ENCODE peak calls at places on chromosome 11, in five cellular contexts. One of them, this sample, is unnamed.
A peak's percentile ranks its signal among the peaks of the same experiment; 100 is the strongest.

GRCh38 chr11:105670811-105671210 is 60.9 kb downstream of the GRIA4 start:
- DNase-seq in K562: no peak
- DNase-seq in HepG2: no peak
- DNase-seq in A549: no peak
- DNase-seq in IMR-90: peak; percentile 9
- DNase-seq in this sample: no peak

GRCh38 chr11:1640076-1640946 is 10.7 kb downstream of the KRTAP5-5 start:
- DNase-seq in A549: peak; percentile 74
- DNase-seq in IMR-90: no peak
- DNase-seq in HepG2: peak; percentile 24
- DNase-seq in K562: peak; percentile 78
- DNase-seq in this sample: peak; percentile 58

GRCh38 chr11:76291576-76292526 is 85.5 kb upstream of the WNT11 start:
- DNase-seq in A549: no peak
- DNase-seq in HepG2: peak; percentile 43
- DNase-seq in K562: peak; percentile 31
- DNase-seq in IMR-90: no peak
- DNase-seq in this sample: no peak

GRCh38 chr11:77108436-77108835 is 5.8 kb downstream of the OMP start:
- DNase-seq in A549: no peak
- DNase-seq in IMR-90: no peak
- DNase-seq in HepG2: no peak
- DNase-seq in K562: no peak
- DNase-seq in this sample: no peak

GRCh38 chr11:102197759-102198158 is 87.5 kb downstream of the YAP1 start:
- DNase-seq in K562: no peak
- DNase-seq in A549: no peak
- DNase-seq in HepG2: peak; percentile 31
- DNase-seq in IMR-90: no peak
- DNase-seq in this sample: peak; percentile 57

GRCh38 chr11:33775832-33776231 is 1.5 kb upstream of the FBXO3 start:
- DNase-seq in HepG2: no peak
- DNase-seq in K562: no peak
- DNase-seq in IMR-90: peak; percentile 65
- DNase-seq in A549: no peak
- DNase-seq in this sample: no peak

GRCh38 chr11:1157645-1158591 is at the start of gene MUC5AC:
- DNase-seq in A549: no peak
- DNase-seq in IMR-90: no peak
- DNase-seq in HepG2: no peak
- DNase-seq in K562: no peak
- DNase-seq in this sample: no peak

GRCh38 chr11:32418836-32419235 is 16.5 kb downstream of the WT1 start:
- DNase-seq in HepG2: no peak
- DNase-seq in A549: no peak
- DNase-seq in K562: no peak
- DNase-seq in IMR-90: no peak
- DNase-seq in this sample: no peak

GRCh38 chr11:95279921-95280861 is 49.2 kb upstream of the SESN3 start:
- DNase-seq in IMR-90: no peak
- DNase-seq in K562: no peak
- DNase-seq in HepG2: no peak
- DNase-seq in A549: no peak
- DNase-seq in this sample: peak; percentile 43

GRCh38 chr11:110992481-110992880 is 253.0 kb upstream of the POU2AF2 start:
- DNase-seq in HepG2: no peak
- DNase-seq in K562: no peak
- DNase-seq in A549: no peak
- DNase-seq in IMR-90: no peak
- DNase-seq in this sample: no peak

GRCh38 chr11:12862761-12863469 is 146.2 kb upstream of the RASSF10 start:
- DNase-seq in IMR-90: peak; percentile 85
- DNase-seq in HepG2: no peak
- DNase-seq in A549: no peak
- DNase-seq in K562: peak; percentile 36
- DNase-seq in this sample: peak; percentile 63

GRCh38 chr11:15836801-15837200 is 519.5 kb downstream of the SOX6 start:
- DNase-seq in IMR-90: no peak
- DNase-seq in HepG2: no peak
- DNase-seq in A549: no peak
- DNase-seq in K562: no peak
- DNase-seq in this sample: no peak

GRCh38 chr11:15223318-15223717 is 108.6 kb downstream of the INSC start:
- DNase-seq in HepG2: no peak
- DNase-seq in K562: no peak
- DNase-seq in IMR-90: peak; percentile 4
- DNase-seq in A549: no peak
- DNase-seq in this sample: no peak

DNA sequence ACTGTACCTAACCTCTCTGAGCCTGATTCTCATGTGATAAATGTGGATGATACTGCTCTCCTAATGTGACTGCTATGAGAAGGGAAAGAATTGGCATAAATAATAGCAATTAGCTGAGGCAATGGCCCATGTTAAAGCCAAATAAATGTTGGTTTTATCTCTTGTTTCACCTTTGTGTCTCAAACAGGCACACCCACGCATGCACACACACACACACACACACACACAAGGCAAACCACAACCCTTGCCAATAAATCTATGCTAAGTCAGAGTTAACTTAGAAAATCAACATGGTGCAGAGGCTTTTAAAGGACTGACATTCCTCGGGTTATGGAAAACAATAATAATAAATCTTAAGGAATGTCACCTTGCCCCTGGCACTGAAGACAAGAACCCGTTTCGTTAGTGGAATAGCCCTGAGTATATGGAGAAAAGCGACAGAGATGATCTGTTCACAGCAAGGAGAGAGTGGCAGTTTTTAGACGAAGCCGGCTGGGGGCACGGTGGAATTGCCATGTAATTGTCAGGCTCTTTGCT is 326.2 kb downstream of the NTM start:
- DNase-seq in A549: no peak
- DNase-seq in K562: no peak
- DNase-seq in HepG2: no peak
- DNase-seq in IMR-90: no peak
- DNase-seq in this sample: no peak
- TF ChIP-seq MAFK in A549: no peak
- TF ChIP-seq MAFK in K562: no peak
- TF ChIP-seq MAFK in HepG2: no peak
- TF ChIP-seq MAFK in IMR-90: no peak
- TF ChIP-seq MAFK in this sample: no peak

DNA sequence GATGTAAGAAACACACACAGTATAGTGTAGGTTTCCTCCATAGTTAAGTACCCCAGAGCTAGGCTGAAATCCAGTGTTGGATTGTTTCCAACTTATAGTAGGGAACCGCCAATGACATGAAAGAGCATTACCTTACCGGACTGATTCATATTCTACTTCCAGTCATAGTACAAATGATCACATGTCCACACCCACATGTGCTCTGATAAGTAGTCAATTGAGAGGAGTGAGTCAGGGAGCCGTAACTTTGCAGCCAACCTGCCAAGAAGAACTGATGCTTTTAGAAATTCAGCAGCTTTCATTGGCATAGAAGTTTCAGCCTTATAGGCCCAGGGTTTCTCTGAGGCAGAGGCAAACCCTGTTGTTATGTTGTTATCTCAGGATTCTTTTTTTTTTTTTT is 240.6 kb downstream of the ETS1 start:
- DNase-seq in K562: no peak
- DNase-seq in HepG2: no peak
- DNase-seq in IMR-90: peak; percentile 74
- DNase-seq in A549: no peak
- DNase-seq in this sample: no peak
- TF ChIP-seq MAFK in K562: no peak
- TF ChIP-seq MAFK in HepG2: no peak
- TF ChIP-seq MAFK in IMR-90: no peak
- TF ChIP-seq MAFK in A549: no peak
- TF ChIP-seq MAFK in this sample: no peak

GRCh38 chr11:40732107-40732506 is 727.3 kb downstream of the LRRC4C start:
- DNase-seq in K562: no peak
- DNase-seq in HepG2: no peak
- DNase-seq in IMR-90: no peak
- DNase-seq in A549: no peak
- DNase-seq in this sample: no peak
- TF ChIP-seq MAFK in K562: no peak
- TF ChIP-seq MAFK in HepG2: no peak
- TF ChIP-seq MAFK in IMR-90: no peak
- TF ChIP-seq MAFK in A549: no peak
- TF ChIP-seq MAFK in this sample: no peak

GRCh38 chr11:116145187-116145865 is 627.5 kb downstream of the BUD13 start:
- DNase-seq in A549: no peak
- DNase-seq in K562: no peak
- DNase-seq in IMR-90: no peak
- DNase-seq in HepG2: no peak
- DNase-seq in this sample: no peak

GRCh38 chr11:116148645-116149044 is 624.1 kb downstream of the BUD13 start:
- DNase-seq in A549: no peak
- DNase-seq in K562: no peak
- DNase-seq in HepG2: no peak
- DNase-seq in IMR-90: no peak
- DNase-seq in this sample: no peak

GRCh38 chr11:116148056-116148455 is 624.7 kb downstream of the BUD13 start:
- DNase-seq in K562: no peak
- DNase-seq in HepG2: no peak
- DNase-seq in A549: no peak
- DNase-seq in IMR-90: no peak
- DNase-seq in this sample: no peak

GRCh38 chr11:116144387-116144958 is 628.3 kb downstream of the BUD13 start:
- DNase-seq in A549: no peak
- DNase-seq in K562: no peak
- DNase-seq in IMR-90: no peak
- DNase-seq in HepG2: no peak
- DNase-seq in this sample: no peak
- TF ChIP-seq MAFK in A549: no peak
- TF ChIP-seq MAFK in K562: no peak
- TF ChIP-seq MAFK in IMR-90: no peak
- TF ChIP-seq MAFK in HepG2: no peak
- TF ChIP-seq MAFK in this sample: no peak

GRCh38 chr11:30282289-30282631 is 40.6 kb upstream of the ARL14EP start:
- DNase-seq in HepG2: no peak
- DNase-seq in IMR-90: no peak
- DNase-seq in A549: no peak
- DNase-seq in K562: no peak
- DNase-seq in this sample: no peak
- TF ChIP-seq MAFK in HepG2: no peak
- TF ChIP-seq MAFK in IMR-90: no peak
- TF ChIP-seq MAFK in A549: no peak
- TF ChIP-seq MAFK in K562: no peak
- TF ChIP-seq MAFK in this sample: no peak

GRCh38 chr11:66418986-66419308 is 1.9 kb upstream of the NPAS4 start:
- DNase-seq in K562: no peak
- DNase-seq in IMR-90: no peak
- DNase-seq in A549: no peak
- DNase-seq in HepG2: no peak
- DNase-seq in this sample: no peak

GRCh38 chr11:66419825-66420224 is 1.0 kb upstream of the NPAS4 start:
- DNase-seq in K562: no peak
- DNase-seq in A549: no peak
- DNase-seq in IMR-90: no peak
- DNase-seq in HepG2: no peak
- DNase-seq in this sample: peak; percentile 84

GRCh38 chr11:66420671-66421476 is at the start of gene NPAS4:
- DNase-seq in A549: no peak
- DNase-seq in K562: no peak
- DNase-seq in HepG2: no peak
- DNase-seq in IMR-90: no peak
- DNase-seq in this sample: peak; percentile 75

GRCh38 chr11:66418168-66418985 is 2.5 kb upstream of the NPAS4 start:
- DNase-seq in IMR-90: peak; percentile 97
- DNase-seq in HepG2: peak; percentile 53
- DNase-seq in K562: peak; percentile 74
- DNase-seq in A549: peak; percentile 93
- DNase-seq in this sample: peak; percentile 95

DNA sequence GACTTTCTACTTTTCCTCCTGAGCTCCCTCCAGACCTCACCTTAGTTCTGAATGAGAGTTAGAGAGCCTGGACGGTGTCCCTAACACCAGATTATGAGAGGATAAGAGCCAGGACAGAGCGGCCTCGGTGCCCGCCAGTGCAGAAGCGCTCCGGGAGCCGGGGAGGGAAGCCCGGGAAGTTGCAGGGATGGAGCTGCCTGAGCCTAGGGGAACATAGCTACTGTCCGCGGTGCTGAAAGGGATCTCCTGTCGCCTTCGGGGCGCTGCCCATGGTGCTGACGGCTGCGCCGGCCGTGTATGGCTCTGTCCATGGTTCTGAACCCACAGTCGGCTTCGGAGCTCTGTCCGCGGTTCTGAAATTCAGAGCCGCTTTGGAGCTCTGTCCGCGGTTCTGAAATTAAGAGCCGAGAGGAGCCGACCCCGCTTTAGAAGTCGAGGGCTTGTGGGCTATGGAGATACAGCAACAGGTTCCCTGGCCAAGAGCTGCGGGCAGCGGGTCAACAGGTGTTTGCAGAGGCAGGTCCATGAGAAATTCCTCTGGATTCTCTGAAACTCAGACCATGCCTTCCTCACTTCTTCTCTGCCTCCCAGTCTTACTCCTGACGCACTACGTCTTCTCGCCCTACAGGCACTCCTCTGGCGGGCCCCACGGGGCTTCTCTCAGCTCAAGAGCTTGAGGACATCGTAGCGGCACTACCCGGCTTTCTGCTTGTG is 814 bp downstream of the NPAS4 start:
- DNase-seq in K562: peak; percentile 89
- DNase-seq in HepG2: peak; percentile 78
- DNase-seq in A549: peak; percentile 83
- DNase-seq in IMR-90: peak; percentile 87
- DNase-seq in this sample: peak; percentile 85
- TF ChIP-seq MAFK in K562: peak; percentile 35
- TF ChIP-seq MAFK in HepG2: no peak
- TF ChIP-seq MAFK in A549: no peak
- TF ChIP-seq MAFK in IMR-90: no peak
- TF ChIP-seq MAFK in this sample: no peak

DNA sequence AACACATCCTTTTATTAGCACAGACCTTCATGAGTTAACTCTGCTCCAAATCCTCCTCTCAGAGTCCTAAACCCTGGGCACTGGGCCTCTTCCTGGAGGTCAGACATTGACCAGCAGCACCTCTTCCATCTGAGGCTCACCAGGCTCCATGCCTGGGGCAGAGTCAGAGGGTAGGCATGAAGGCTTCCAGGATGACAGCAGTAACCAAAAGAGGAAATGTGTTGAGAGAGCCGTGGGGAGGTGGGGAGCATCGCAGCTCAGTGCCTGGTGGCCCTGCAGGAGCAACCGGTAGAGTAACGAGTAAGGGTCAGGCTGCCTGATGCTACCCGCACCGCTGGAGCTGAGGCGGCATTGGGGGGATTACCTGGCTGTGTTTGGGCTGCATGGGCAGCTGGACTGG is 9.4 kb upstream of the NAV2 start:
- DNase-seq in A549: no peak
- DNase-seq in K562: no peak
- DNase-seq in IMR-90: peak; percentile 36
- DNase-seq in HepG2: no peak
- DNase-seq in this sample: no peak
- TF ChIP-seq MAFK in A549: no peak
- TF ChIP-seq MAFK in K562: no peak
- TF ChIP-seq MAFK in IMR-90: no peak
- TF ChIP-seq MAFK in HepG2: no peak
- TF ChIP-seq MAFK in this sample: no peak

This sample was measured in H1.